ENCODE peak calls at places on chromosomes 7 and 10, in six cellular contexts. L is transverse colon, P is H54, A is ovary, G is Peyer's patch, Y is IMR-90. S is an unnamed sample.

GRCh38 chr7:50389961-50390360 is 60.2 kb downstream of the FIGNL1 start:
- DNase-seq in Y (no peak), A (no peak), P (no peak), G (no peak), L (no peak), S (no peak)

GRCh38 chr7:45686441-45687184 is 112.4 kb downstream of the ADCY1 start:
- DNase-seq in P (no peak), Y (no peak), L (no peak), G (no peak), A (peak; percentile 2), S (no peak)

GRCh38 chr7:91344911-91345310 is 80.7 kb downstream of the FZD1 start:
- DNase-seq in G (no peak), L (no peak), P (no peak), A (no peak), Y (no peak), S (no peak)

GRCh38 chr10:126956712-126957108 is 51.5 kb downstream of the DOCK1 start:
- DNase-seq in L (no peak), G (no peak), P (no peak), Y (no peak), A (no peak), S (no peak)

GRCh38 chr10:33248638-33249037 is 85.8 kb downstream of the NRP1 start:
- DNase-seq in L (no peak), A (no peak), Y (peak; percentile 95), P (no peak), G (no peak), S (no peak)

GRCh38 chr7:151104411-151105235 is 18.3 kb downstream of the AGAP3 start:
- DNase-seq in P (no peak), A (no peak), G (no peak), Y (peak; percentile 89), L (no peak), S (no peak)

GRCh38 chr10:3067045-3067858 is at the start of gene PFKP:
- DNase-seq in L (peak; percentile 58), G (peak; percentile 76), P (peak; percentile 32), A (peak; percentile 72), Y (no peak), S (peak; percentile 55)

GRCh38 chr10:789831-790701 is 100.6 kb upstream of the DIP2C start:
- DNase-seq in P (no peak), A (no peak), L (no peak), G (peak; percentile 50), Y (no peak), S (no peak)

GRCh38 chr7:127876393-127876792 is 154.8 kb downstream of the LRRC4 start:
- DNase-seq in Y (peak; percentile 75), P (no peak), L (no peak), A (no peak), G (no peak), S (no peak)

GRCh38 chr7:98394377-98394836 is 6.5 kb downstream of the BAIAP2L1 start:
- DNase-seq in Y (peak; percentile 90), P (peak; percentile 51), L (no peak), G (no peak), A (no peak), S (no peak)

GRCh38 chr10:60086421-60086820 is 180.1 kb upstream of the CCDC6 start:
- DNase-seq in G (no peak), P (no peak), L (no peak), Y (no peak), A (no peak), S (no peak)

GRCh38 chr7:133052357-133052756 is 29.5 kb downstream of the CHCHD3 start:
- DNase-seq in Y (no peak), P (no peak), A (no peak), G (no peak), L (no peak), S (no peak)

GRCh38 chr7:103446046-103446520 is at the start of gene SLC26A5:
- DNase-seq in G (peak; percentile 75), A (no peak), Y (no peak), L (peak; percentile 62), P (no peak), S (no peak)

GRCh38 chr10:70967591-70968588 is 79.5 kb upstream of the PCBD1 start:
- DNase-seq in G (no peak), P (no peak), Y (peak; percentile 13), A (no peak), L (no peak), S (no peak)

GRCh38 chr10:52525761-52526160 is 211.7 kb downstream of the DKK1 start:
- DNase-seq in P (no peak), A (no peak), L (no peak), Y (peak; percentile 73), G (no peak), S (no peak)

GRCh38 chr7:156731651-156732050 is 91.1 kb downstream of the RNF32 start:
- DNase-seq in P (no peak), G (no peak), A (no peak), L (no peak), Y (peak; percentile 68), S (no peak)

GRCh38 chr10:46297406-46298204 is 10.8 kb downstream of the ANTXRL start:
- DNase-seq in G (no peak), A (no peak), Y (no peak), P (no peak), L (peak; percentile 3), S (no peak)

GRCh38 chr10:46016190-46016589 is 14.2 kb downstream of the NCOA4 start:
- DNase-seq in Y (no peak), A (no peak), P (no peak), G (no peak), L (no peak), S (no peak)

GRCh38 chr10:561721-562120 is 127.7 kb downstream of the DIP2C start:
- DNase-seq in P (no peak), L (no peak), Y (no peak), A (no peak), G (no peak), S (no peak)

GRCh38 chr10:89352039-89352597 is 24.3 kb downstream of the IFIT3 start:
- DNase-seq in Y (peak; percentile 98), P (peak; percentile 41), G (no peak), A (no peak), L (peak; percentile 40), S (no peak)

GRCh38 chr10:71697938-71698709 is 21.5 kb downstream of the C10orf105 start:
- DNase-seq in L (no peak), A (no peak), G (no peak), P (no peak), Y (no peak), S (peak; percentile 17)

GRCh38 chr10:4457597-4457996 is 368.4 kb upstream of the AKR1E2 start:
- DNase-seq in P (no peak), A (no peak), L (no peak), G (no peak), Y (no peak), S (no peak)

GRCh38 chr7:33807158-33807530 is 98.2 kb upstream of the BMPER start:
- DNase-seq in Y (no peak), A (no peak), P (no peak), L (no peak), G (no peak), S (no peak)

GRCh38 chr10:49500420-49500819 is 38.5 kb downstream of the ERCC6 start:
- DNase-seq in P (no peak), A (no peak), G (no peak), L (no peak), Y (no peak), S (no peak)

GRCh38 chr10:84012831-84013458 is 126.4 kb upstream of the GHITM start:
- DNase-seq in P (no peak), Y (no peak), A (no peak), L (no peak), G (no peak), S (no peak)

GRCh38 chr10:84004206-84004605 is 135.1 kb upstream of the GHITM start:
- DNase-seq in L (peak; percentile 49), A (no peak), Y (no peak), G (no peak), P (no peak), S (no peak)

GRCh38 chr10:84008878-84009277 is 130.4 kb upstream of the GHITM start:
- DNase-seq in P (peak; percentile 36), G (peak; percentile 62), L (peak; percentile 41), A (no peak), Y (no peak), S (peak; percentile 59)

GRCh38 chr10:84007482-84007881 is 131.8 kb upstream of the GHITM start:
- DNase-seq in A (no peak), G (no peak), L (no peak), Y (no peak), P (no peak), S (no peak)
- TF ChIP-seq POLR2A in A (no peak), G (no peak), L (no peak), Y (no peak), P (no peak), S (no peak)

GRCh38 chr7:32042900-32043299 is 27.3 kb downstream of the PDE1C start:
- DNase-seq in G (no peak), Y (no peak), P (no peak), L (no peak), A (no peak), S (no peak)
- TF ChIP-seq POLR2A in G (no peak), Y (no peak), P (no peak), L (no peak), A (no peak), S (no peak)

GRCh38 chr7:149125189-149125863 is 798 bp downstream of the ZNF425 start:
- DNase-seq in A (no peak), P (no peak), Y (no peak), G (no peak), L (no peak), S (no peak)

GRCh38 chr7:149130572-149131198 is 4.6 kb upstream of the ZNF425 start:
- DNase-seq in A (no peak), L (no peak), Y (no peak), G (no peak), P (no peak), S (peak; percentile 16)

GRCh38 chr7:149125864-149126661 is at the start of gene ZNF425:
- DNase-seq in G (peak; percentile 97), L (peak; percentile 94), P (peak; percentile 87), Y (peak; percentile 86), A (peak; percentile 97), S (peak; percentile 97)

GRCh38 chr7:149126662-149127321 is 668 bp upstream of the ZNF425 start:
- DNase-seq in P (peak; percentile 60), A (peak; percentile 75), Y (peak; percentile 7), L (peak; percentile 60), G (peak; percentile 72), S (peak; percentile 76)
- TF ChIP-seq POLR2A in P (peak; percentile 59), A (no peak), Y (no peak), L (no peak), G (no peak), S (peak; percentile 47)

DNA sequence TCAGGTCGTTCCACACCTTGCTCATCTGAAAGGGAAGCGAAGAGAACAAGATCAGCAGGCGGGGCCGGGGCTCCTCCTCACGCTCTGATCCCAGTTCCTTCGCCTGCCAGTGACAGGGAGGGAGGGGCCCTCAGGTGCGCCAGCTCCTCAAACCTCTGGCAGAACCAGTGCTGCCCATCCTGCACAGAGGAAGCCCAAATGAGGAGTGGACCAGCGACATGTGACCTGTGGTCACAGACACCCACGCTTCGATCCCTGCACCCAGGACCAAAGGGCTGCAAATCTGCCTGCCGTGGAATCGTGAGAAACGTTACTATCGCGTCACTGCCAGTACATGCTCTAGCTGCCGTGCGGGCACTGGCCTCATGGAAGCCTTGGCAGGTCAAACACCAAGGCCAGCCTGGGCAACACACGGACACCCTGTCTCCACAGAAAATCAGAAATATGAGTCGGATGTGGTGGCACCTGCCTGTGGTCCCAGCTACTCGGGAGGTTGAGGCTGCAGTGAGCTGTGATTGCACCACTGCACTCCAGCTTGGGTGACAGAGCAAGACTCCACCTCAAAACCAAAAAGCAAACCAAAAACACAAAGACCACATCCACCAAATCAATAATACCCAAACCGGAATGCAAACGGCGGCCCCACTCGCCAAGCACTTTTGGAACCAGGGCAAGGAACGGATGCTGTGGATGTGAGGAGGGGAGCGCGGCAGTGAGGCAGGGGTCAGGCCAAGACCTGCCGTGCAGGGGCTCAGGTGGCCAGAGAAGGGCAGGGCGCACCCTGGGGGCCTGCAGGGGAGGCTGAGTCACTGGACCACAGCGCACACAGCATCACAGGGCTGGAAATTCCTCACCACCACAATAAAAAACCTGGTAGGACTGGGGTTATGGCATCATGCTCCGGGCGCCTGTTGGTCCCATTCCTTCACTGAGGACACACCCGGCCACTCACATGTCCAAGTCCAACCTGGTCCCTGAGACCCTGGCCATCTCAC is 13.4 kb downstream of the NUDT1 start:
- DNase-seq in A (no peak), L (no peak), G (no peak), P (peak; percentile 77), Y (no peak), S (no peak)
- TF ChIP-seq POLR2A in A (no peak), L (no peak), G (no peak), P (no peak), Y (no peak), S (no peak)

S was measured in erythroblast.